ENCODE peak calls at places on chromosomes 6 and 20, in four cellular contexts. I, A, D and J are unnamed samples.

GRCh38 chr6:166437661-166438060 is 54.9 kb upstream of the MPC1 start:
- DNase-seq in A (no peak), D (no peak), I (peak; percentile 19), J (no peak)

GRCh38 chr6:12113190-12113578 is 101.1 kb downstream of the HIVEP1 start:
- DNase-seq in D (no peak), I (no peak), A (no peak), J (no peak)

GRCh38 chr6:39892490-39893129 is 41.7 kb downstream of the MOCS1 start:
- DNase-seq in A (peak; percentile 72), I (peak; percentile 80), D (no peak), J (peak; percentile 88)

GRCh38 chr20:35902545-35902941 is 51.8 kb downstream of the SCAND1 start:
- DNase-seq in D (no peak), A (no peak), I (no peak), J (no peak)

GRCh38 chr6:14068133-14068532 is 49.4 kb upstream of the CD83 start:
- DNase-seq in D (no peak), A (no peak), I (no peak), J (no peak)

GRCh38 chr20:1671891-1672669 is 14.5 kb upstream of the SIRPG start:
- DNase-seq in D (no peak), I (no peak), A (no peak), J (no peak)

GRCh38 chr6:133553652-133554051 is 312.5 kb downstream of the EYA4 start:
- DNase-seq in D (peak; percentile 16), I (no peak), A (no peak), J (no peak)

GRCh38 chr6:158213925-158214674 is 46.0 kb downstream of the GTF2H5 start:
- DNase-seq in I (peak; percentile 82), A (peak; percentile 43), D (peak; percentile 53), J (peak; percentile 70)

GRCh38 chr6:131807321-131807643 is 538 bp upstream of the ENPP1 start:
- DNase-seq in I (no peak), D (no peak), A (no peak), J (no peak)

GRCh38 chr6:163890100-163890499 is 475.6 kb downstream of the QKI start:
- DNase-seq in A (no peak), I (no peak), D (no peak), J (no peak)

GRCh38 chr6:52361347-52361944 is 505 bp upstream of the PAQR8 start:
- DNase-seq in A (peak; percentile 22), D (no peak), I (no peak), J (no peak)

GRCh38 chr6:42217165-42217522 is 517 bp downstream of the MRPS10 start:
- DNase-seq in A (no peak), I (no peak), D (no peak), J (no peak)
- H3K27ac ChIP-seq in A (peak overlapping the region; percentile 74), I (peak overlapping the region; percentile 82), D (peak overlapping the region; percentile 81), J (peak overlapping the region; percentile 66)

DNA sequence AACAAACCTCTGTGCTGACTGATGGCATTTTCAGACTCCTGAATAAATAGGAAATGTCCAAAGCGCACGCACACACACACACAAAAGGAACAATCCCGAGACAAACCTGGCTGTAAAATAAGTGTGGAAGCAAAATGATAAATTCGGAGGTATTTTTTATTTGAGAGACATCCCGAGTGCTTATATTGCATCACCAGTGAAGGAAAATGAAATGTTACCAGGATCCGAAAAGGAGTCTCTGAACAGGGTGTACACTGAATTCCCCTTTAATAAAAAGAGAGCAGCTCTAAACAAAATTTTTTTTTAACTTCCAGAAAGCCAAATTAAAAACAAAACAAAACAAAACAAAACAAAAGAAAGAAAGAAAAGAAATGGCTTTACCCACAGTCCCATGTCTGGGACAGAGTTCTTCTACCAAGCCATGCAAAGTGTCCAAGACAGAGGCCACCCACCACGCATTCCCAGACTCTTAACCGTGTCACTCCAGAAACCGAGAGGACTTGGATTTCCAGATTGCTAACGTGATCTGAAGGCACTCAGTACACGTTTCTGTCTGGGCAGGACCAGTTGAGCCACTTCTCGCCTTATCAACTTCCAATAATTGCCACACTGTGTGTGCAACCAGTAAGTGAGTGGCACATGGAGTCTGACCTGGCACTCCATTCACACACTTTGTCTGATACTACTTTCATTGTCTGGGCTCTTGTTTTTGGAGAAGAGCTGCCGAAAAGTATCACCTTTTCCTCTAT is 820 bp downstream of the ME1 start:
- DNase-seq in D (no peak), A (no peak), I (peak; percentile 67), J (peak; percentile 57)
- H3K4me3 ChIP-seq in D (no peak overlapping the region), A (peak overlapping the region; percentile 56), I (peak overlapping the region; percentile 61), J (peak overlapping the region; percentile 46)

GRCh38 chr6:5751525-5752252 is 255.0 kb downstream of the NRN1 start:
- DNase-seq in D (no peak), I (no peak), A (no peak), J (no peak)
- H3K27ac ChIP-seq in D (no peak overlapping the region), I (no peak overlapping the region), A (peak overlapping the region; percentile 11), J (no peak overlapping the region)

GRCh38 chr6:33278392-33278741 is 1.4 kb downstream of the B3GALT4 start:
- DNase-seq in A (no peak), I (no peak), D (no peak), J (no peak)
- H3K4me3 ChIP-seq in A (peak overlapping the region; percentile 75), I (peak overlapping the region; percentile 80), D (peak overlapping the region; percentile 79), J (peak overlapping the region; percentile 72)

GRCh38 chr6:111844921-111845320 is 28.3 kb downstream of the FYN start:
- DNase-seq in I (no peak), A (no peak), D (no peak), J (no peak)
- H3K27ac ChIP-seq in I (peak overlapping the region; percentile 38), A (no peak overlapping the region), D (peak overlapping the region; percentile 54), J (no peak overlapping the region)

GRCh38 chr6:118551673-118552063 is 3.6 kb downstream of the PLN start:
- DNase-seq in I (no peak), A (no peak), D (no peak), J (no peak)

GRCh38 chr6:118551063-118551672 is 3.1 kb downstream of the PLN start:
- DNase-seq in D (peak; percentile 54), I (no peak), A (no peak), J (no peak)

GRCh38 chr6:118548136-118548535 is at the start of gene PLN:
- DNase-seq in D (no peak), I (no peak), A (no peak), J (no peak)

GRCh38 chr6:118554698-118555097 is 6.6 kb downstream of the PLN start:
- DNase-seq in A (no peak), D (no peak), I (no peak), J (no peak)

GRCh38 chr6:118553132-118553531 is 5.0 kb downstream of the PLN start:
- DNase-seq in I (no peak), A (no peak), D (no peak), J (no peak)
- H3K4me3 ChIP-seq in I (no peak overlapping the region), A (peak overlapping the region; percentile 34), D (no peak overlapping the region), J (no peak overlapping the region)

GRCh38 chr6:106973841-106974336 is 640 bp downstream of the CD24 start:
- DNase-seq in D (no peak), A (no peak), I (peak; percentile 68), J (peak; percentile 82)
- H3K27ac ChIP-seq in D (no peak overlapping the region), A (no peak overlapping the region), I (no peak overlapping the region), J (peak overlapping the region; percentile 39)

GRCh38 chr20:46562373-46563169 is 12.1 kb upstream of the OCSTAMP start:
- DNase-seq in I (no peak), D (peak; percentile 37), A (peak; percentile 33), J (peak; percentile 49)
- H3K4me3 ChIP-seq in I (peak overlapping the region; percentile 28), D (no peak overlapping the region), A (peak overlapping the region; percentile 25), J (peak overlapping the region; percentile 15)

GRCh38 chr6:9623985-9624384 is 790.9 kb downstream of the TFAP2A start:
- DNase-seq in I (no peak), D (no peak), A (no peak), J (no peak)

GRCh38 chr6:9623228-9623832 is 791.5 kb downstream of the TFAP2A start:
- DNase-seq in A (no peak), D (no peak), I (no peak), J (no peak)

GRCh38 chr6:9620687-9621086 is 794.2 kb downstream of the TFAP2A start:
- DNase-seq in I (no peak), D (no peak), A (no peak), J (no peak)

GRCh38 chr6:9620263-9620662 is 794.6 kb downstream of the TFAP2A start:
- DNase-seq in A (no peak), D (no peak), I (no peak), J (no peak)

DNA sequence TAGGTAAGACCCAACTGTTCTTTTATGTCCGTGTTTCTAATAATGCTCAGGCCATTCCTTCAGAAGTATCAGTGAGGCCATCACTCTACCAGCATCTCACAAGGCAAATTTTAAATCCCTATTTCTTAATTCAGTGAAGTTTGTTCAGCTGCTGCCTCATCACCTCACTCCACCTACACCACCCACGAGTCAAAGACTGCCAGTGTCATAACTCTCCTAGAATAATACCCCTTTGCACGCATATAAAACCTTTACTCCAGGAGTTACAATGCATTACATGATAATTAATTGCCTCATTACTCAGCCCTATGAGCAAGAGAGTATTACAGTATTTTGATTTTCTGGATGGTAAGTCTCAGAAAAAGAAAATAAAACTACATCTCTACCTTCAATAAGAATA is 793.6 kb downstream of the TFAP2A start:
- DNase-seq in I (no peak), D (no peak), A (no peak), J (no peak)
- H3K27ac ChIP-seq in I (no peak overlapping the region), D (no peak overlapping the region), A (no peak overlapping the region), J (no peak overlapping the region)